ENCODE peak calls at places on chromosomes 11 and 22, in five cellular contexts. S is HCT116, B is GM23338, Z is PC-9, G is PC-3. D is an unnamed sample.
A peak's percentile ranks its signal among the peaks of the same experiment; 100 is the strongest.

GRCh38 chr11:83158965-83159900 is 2.3 kb downstream of the PCF11 start:
- DNase-seq in Z (no peak), G (no peak), S (no peak), B (no peak), D (peak; percentile 25)

GRCh38 chr11:69008774-69009440 is 4.1 kb downstream of the MRGPRF start:
- DNase-seq in B (no peak), Z (peak; percentile 93), G (peak; percentile 95), S (peak; percentile 83), D (peak; percentile 100)

GRCh38 chr11:84720706-84721402 is 906.3 kb downstream of the DLG2 start:
- DNase-seq in S (no peak), B (peak; percentile 63), Z (no peak), G (no peak), D (peak; percentile 19)

GRCh38 chr11:67490727-67491065 is 7.9 kb downstream of the AIP start:
- DNase-seq in S (no peak), G (no peak), Z (no peak), B (no peak), D (no peak)

GRCh38 chr22:24803064-24803542 is 2.9 kb upstream of the SGSM1 start:
- DNase-seq in B (peak; percentile 95), S (peak; percentile 70), Z (no peak), G (peak; percentile 67), D (peak; percentile 49)

GRCh38 chr11:120512727-120513435 is 1.3 kb downstream of the GRIK4 start:
- DNase-seq in Z (no peak), G (peak; percentile 26), S (no peak), B (no peak), D (no peak)

GRCh38 chr22:38079804-38080203 is 4.2 kb downstream of the SLC16A8 start:
- DNase-seq in B (no peak), S (no peak), G (no peak), Z (no peak), D (no peak)

GRCh38 chr22:40023226-40023925 is 28.6 kb downstream of the FAM83F start:
- DNase-seq in Z (no peak), G (no peak), S (no peak), B (no peak), D (no peak)

GRCh38 chr22:39176067-39176621 is 23.7 kb upstream of the CBX7 start:
- DNase-seq in G (peak; percentile 78), Z (peak; percentile 77), S (no peak), B (peak; percentile 92), D (peak; percentile 68)

GRCh38 chr11:73129198-73129597 is 12.9 kb downstream of the FCHSD2 start:
- DNase-seq in S (no peak), G (no peak), Z (no peak), B (no peak), D (no peak)

GRCh38 chr22:45958971-45959370 is 18.0 kb downstream of the WNT7B start:
- DNase-seq in B (no peak), G (no peak), S (no peak), Z (no peak), D (no peak)

GRCh38 chr11:134412508-134413333 is 679 bp upstream of the B3GAT1 start:
- DNase-seq in S (no peak), Z (no peak), G (no peak), B (peak; percentile 81), D (peak; percentile 11)

GRCh38 chr11:2269601-2270321 is 627 bp downstream of the ASCL2 start:
- DNase-seq in G (peak; percentile 24), B (peak; percentile 78), Z (no peak), S (no peak), D (peak; percentile 63)

GRCh38 chr11:69075421-69076128 is 26.8 kb downstream of the TPCN2 start:
- DNase-seq in G (peak; percentile 81), Z (no peak), S (peak; percentile 82), B (no peak), D (peak; percentile 100)

GRCh38 chr22:22536515-22536914 is 16.4 kb upstream of the ZNF280A start:
- DNase-seq in Z (no peak), B (no peak), G (no peak), S (no peak), D (no peak)

GRCh38 chr22:46057206-46057605 is 80.2 kb upstream of the WNT7B start:
- DNase-seq in G (peak; percentile 32), B (no peak), S (no peak), Z (no peak), D (peak; percentile 70)

GRCh38 chr11:110855246-110855645 is 143.0 kb upstream of the ARHGAP20 start:
- DNase-seq in G (no peak), B (no peak), Z (no peak), S (no peak), D (peak; percentile 14)
- H3K9me2 ChIP-seq in G (no peaks in the 10 kb centered on the region), B (no peaks in the 10 kb centered on the region), Z (no peaks in the 10 kb centered on the region), S (no peaks in the 10 kb centered on the region), D (no peaks in the 10 kb centered on the region)

GRCh38 chr11:11629368-11629767 is 7.6 kb upstream of the GALNT18 start:
- DNase-seq in S (no peak), Z (no peak), B (no peak), G (no peak), D (no peak)
- TF ChIP-seq EZH2 in S (no peak), Z (no peak), B (no peak), G (no peak), D (no peak)

DNA sequence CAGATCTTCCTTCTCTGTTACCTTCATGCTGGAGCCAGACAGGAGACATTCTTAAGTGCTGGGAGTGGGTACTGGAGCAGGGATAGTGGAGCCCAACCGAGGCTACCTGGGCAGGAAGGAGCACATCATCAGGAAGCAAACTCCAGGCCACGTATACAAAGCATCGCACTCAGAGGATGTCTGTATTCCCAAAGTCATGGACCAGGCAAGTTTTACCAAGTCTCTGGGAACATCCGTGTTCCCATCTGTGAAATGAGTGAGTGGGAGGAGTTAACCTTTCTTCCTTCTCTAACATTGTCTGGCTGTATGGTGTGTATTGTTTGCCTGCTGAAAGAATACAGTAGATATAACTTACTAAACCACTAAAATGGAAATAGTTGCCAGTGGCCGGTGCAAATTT is 175.0 kb upstream of the TMEM45B start:
- DNase-seq in G (no peak), Z (no peak), S (no peak), B (no peak), D (no peak)
- H2AFZ ChIP-seq in G (no peak overlapping the region), Z (no peak overlapping the region), S (peak overlapping the region; percentile 97), B (no peak overlapping the region), D (no peak overlapping the region)

GRCh38 chr11:128297805-128298204 is 289.6 kb downstream of the ETS1 start:
- DNase-seq in S (no peak), B (no peak), Z (no peak), G (no peak), D (no peak)

GRCh38 chr11:128298271-128298670 is 289.1 kb downstream of the ETS1 start:
- DNase-seq in Z (no peak), S (no peak), G (no peak), B (no peak), D (no peak)

GRCh38 chr11:128300785-128301184 is 286.6 kb downstream of the ETS1 start:
- DNase-seq in Z (no peak), B (no peak), G (no peak), S (no peak), D (no peak)

GRCh38 chr11:128297111-128297651 is 290.2 kb downstream of the ETS1 start:
- DNase-seq in G (no peak), Z (no peak), S (no peak), B (no peak), D (no peak)

DNA sequence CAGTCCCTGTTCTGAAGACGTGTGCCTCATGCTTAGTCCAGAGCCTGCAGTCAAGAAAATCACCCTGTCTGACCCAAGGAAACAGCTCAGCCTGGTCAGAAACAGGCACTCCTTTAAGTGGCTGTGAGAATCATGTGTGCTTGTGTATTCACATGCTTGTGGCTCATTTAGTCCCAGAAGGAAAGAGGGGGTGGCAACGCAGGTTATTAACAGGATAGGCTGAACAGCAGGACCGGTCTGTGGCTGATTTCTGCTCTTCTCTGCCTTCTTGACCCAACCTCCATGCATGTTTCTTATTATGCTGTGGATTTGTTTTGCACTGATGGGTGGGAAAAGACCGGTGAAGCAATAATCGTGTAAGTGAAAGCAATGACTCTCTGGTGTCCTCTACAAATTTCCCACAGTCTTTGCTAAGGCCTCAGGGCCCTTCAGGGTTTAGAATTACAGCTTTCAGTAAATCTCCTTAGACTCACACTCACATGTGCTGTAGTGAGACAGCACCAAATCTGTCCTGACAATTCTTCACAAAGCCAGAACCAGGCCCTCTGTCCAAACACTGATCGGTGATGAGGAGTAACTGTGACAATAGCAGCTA is 288.1 kb downstream of the ETS1 start:
- DNase-seq in B (no peak), Z (no peak), G (no peak), S (no peak), D (peak; percentile 75)
- H3K9me2 ChIP-seq in B (no peaks in the 10 kb centered on the region), Z (no peaks in the 10 kb centered on the region), G (no peaks in the 10 kb centered on the region), S (no peaks in the 10 kb centered on the region), D (no peaks in the 10 kb centered on the region)

DNA sequence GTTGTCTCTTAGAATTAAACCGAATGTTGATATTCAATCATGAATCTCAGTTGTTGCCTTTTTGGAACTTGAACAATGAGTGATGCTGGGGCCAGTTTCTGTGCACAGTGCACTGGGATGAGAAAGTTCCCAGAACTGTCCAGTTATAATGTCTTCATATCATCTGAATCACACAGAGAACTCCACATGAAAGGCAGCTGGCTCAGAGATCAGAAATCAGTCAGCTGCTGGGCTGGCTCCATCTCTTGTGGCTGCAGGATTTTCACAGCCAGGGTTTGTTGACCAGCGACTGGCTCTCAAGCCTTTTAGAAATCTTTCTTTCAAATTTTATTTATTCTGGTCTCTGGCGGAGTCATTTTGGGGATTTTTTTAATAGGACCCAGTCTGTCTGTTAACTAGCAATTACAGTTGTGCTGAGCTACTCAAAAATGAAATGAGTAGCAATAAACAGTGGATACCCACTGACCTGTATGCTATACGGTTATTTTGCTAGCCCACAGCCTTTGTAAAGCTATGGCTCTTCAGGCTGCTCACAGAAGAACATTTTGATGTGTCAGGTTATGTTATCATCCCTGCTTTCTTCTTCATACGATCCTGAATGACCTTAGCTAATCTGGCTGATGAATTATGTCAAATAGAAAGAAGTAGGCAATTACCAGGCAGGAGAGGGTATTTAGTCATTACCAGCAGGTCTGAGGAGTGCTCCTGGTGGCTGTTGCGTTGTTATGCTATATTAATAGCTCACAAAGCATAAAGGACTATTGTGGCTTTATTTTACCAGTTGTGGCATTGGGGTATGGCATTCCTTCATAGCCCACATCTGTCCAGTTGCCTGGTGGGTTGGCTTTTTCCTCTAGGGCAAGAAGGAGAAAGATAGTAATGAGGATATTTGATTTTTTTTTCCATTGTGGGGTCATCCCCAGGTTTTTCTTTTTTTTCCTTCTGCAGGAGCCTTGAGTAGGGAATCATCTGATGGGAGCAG is 3.6 kb downstream of the FAT3 start:
- DNase-seq in G (no peak), B (no peak), S (no peak), Z (no peak), D (peak; percentile 46)
- TF ChIP-seq EZH2 in G (no peak), B (no peak), S (no peak), Z (no peak), D (peak; percentile 7)

GRCh38 chr11:44556735-44557409 is 8.6 kb upstream of the CD82 start:
- DNase-seq in G (peak; percentile 62), S (peak; percentile 54), B (peak; percentile 81), Z (peak; percentile 47), D (peak; percentile 74)
- H2AFZ ChIP-seq in G (peak overlapping the region; percentile 19), S (peak overlapping the region; percentile 69), B (peak overlapping the region; percentile 60), Z (no peak overlapping the region), D (no peak overlapping the region)

DNA sequence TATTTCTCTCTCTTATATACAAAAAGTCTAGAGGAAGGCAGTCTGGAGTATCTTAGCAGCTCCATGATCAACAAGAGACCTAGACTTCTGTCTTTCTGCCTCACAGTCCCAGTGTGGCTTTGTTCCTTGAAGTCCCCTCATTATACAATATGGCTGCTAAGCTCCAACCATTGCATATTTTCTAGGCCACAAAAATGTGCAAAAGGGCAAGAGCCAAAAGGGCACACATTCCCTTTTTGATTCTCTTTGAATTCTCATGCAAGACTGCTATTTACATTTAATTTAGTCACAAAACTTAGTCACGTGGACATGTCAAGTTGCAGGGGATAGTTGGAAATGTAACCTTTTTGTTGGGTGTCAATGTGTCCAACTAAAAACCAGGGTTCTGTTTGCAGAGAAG is 64.2 kb upstream of the OLFML1 start:
- DNase-seq in G (no peak), S (no peak), B (no peak), Z (no peak), D (no peak)
- H3K9me2 ChIP-seq in G (no peaks in the 10 kb centered on the region), S (no peaks in the 10 kb centered on the region), B (peaks cover 9% of the 10 kb centered on the region), Z (no peaks in the 10 kb centered on the region), D (no peaks in the 10 kb centered on the region)

GRCh38 chr11:70867661-70868060 is 384.7 kb downstream of the SHANK2 start:
- DNase-seq in Z (no peak), G (no peak), B (no peak), S (no peak), D (no peak)
- TF ChIP-seq EZH2 in Z (no peak), G (no peak), B (no peak), S (no peak), D (no peak)

D was measured in GM23248.